ENCODE peak calls at places on chromosomes 16 and 17, in seven cellular contexts. L is GM04503; C is ecto neural progenitor cell; G is CD4-positive, alpha-beta T cell; D is HTR-8/SVneo; X is GDM1; V is H7. U is an unnamed sample.

GRCh38 chr17:48441231-48441711 is 11.3 kb upstream of the SKAP1 start:
- DNase-seq in L (no peak), C (no peak), G (no peak), D (no peak), X (no peak), V (no peak), U (no peak)

GRCh38 chr16:50040710-50041109 is 15.7 kb downstream of the CNEP1R1 start:
- DNase-seq in L (no peak), C (no peak), G (no peak), D (no peak), X (no peak), V (no peak), U (no peak)

GRCh38 chr17:29622337-29623282 is at the start of gene CORO6:
- DNase-seq in L (no peak), C (peak), G (peak), D (peak), X (no peak), V (peak), U (peak)

GRCh38 chr17:35286120-35286781 is 43.4 kb downstream of the SLFN5 start:
- DNase-seq in L (no peak), C (no peak), G (no peak), D (no peak), X (no peak), V (no peak), U (no peak)

GRCh38 chr16:86396918-86397317 is 113.4 kb upstream of the FOXF1 start:
- DNase-seq in L (peak), C (no peak), G (no peak), D (peak), X (no peak), V (no peak), U (peak)

GRCh38 chr16:78072275-78072674 is 27.2 kb upstream of the WWOX start:
- DNase-seq in L (no peak), C (no peak), G (no peak), D (no peak), X (no peak), V (peak), U (no peak)

GRCh38 chr17:79029327-79030009 is 5.5 kb downstream of the C1QTNF1 start:
- DNase-seq in L (no peak), C (no peak), G (no peak), D (no peak), X (no peak), V (peak), U (peak)

GRCh38 chr17:42706732-42707131 is 24.4 kb downstream of the CNTNAP1 start:
- DNase-seq in L (no peak), C (no peak), G (peak), D (no peak), X (peak), V (no peak), U (no peak)

GRCh38 chr17:57257911-57258885 is 1.9 kb downstream of the MSI2 start:
- DNase-seq in L (no peak), C (peak), G (no peak), D (no peak), X (no peak), V (no peak), U (no peak)

GRCh38 chr16:15996432-15997109 is 47.2 kb downstream of the ABCC1 start:
- DNase-seq in L (peak), C (no peak), G (no peak), D (peak), X (no peak), V (peak), U (peak)

GRCh38 chr17:21174719-21175118 is 39.2 kb downstream of the TMEM11 start:
- DNase-seq in L (peak), C (peak), G (no peak), D (no peak), X (no peak), V (no peak), U (peak)

GRCh38 chr16:5490499-5490898 is 392.9 kb upstream of the EEF2KMT start:
- DNase-seq in L (no peak), C (peak), G (no peak), D (no peak), X (peak), V (peak), U (no peak)

GRCh38 chr17:9916108-9916507 is 11.0 kb upstream of the RCVRN start:
- DNase-seq in L (no peak), C (no peak), G (no peak), D (no peak), X (no peak), V (no peak), U (no peak)

GRCh38 chr16:81873843-81874752 is 95.0 kb downstream of the PLCG2 start:
- DNase-seq in L (no peak), C (peak), G (peak), D (peak), X (no peak), V (peak), U (no peak)

GRCh38 chr17:17569691-17570090 is 21.8 kb downstream of the PEMT start:
- DNase-seq in L (no peak), C (no peak), G (no peak), D (no peak), X (no peak), V (no peak), U (peak)

GRCh38 chr16:46908540-46909372 is 24.6 kb downstream of the GPT2 start:
- DNase-seq in L (no peak), C (peak), G (peak), D (peak), X (peak), V (peak), U (peak)

GRCh38 chr17:16512011-16512410 is 20.0 kb upstream of the LRRC75A start:
- DNase-seq in L (no peak), C (peak), G (no peak), D (no peak), X (no peak), V (peak), U (no peak)

U was measured in osteoblast.